ENCODE peak calls at places on chromosomes 6 and 20, in four cellular contexts. One of them, this sample, is unnamed.

GRCh38 chr6:158789115-158789917 is 29.9 kb downstream of the EZR start:
- DNase-seq in NT2/D1: no peak
- DNase-seq in foreskin fibroblast: no peak
- DNase-seq in aorta: no peak
- DNase-seq in this sample: no peak

GRCh38 chr20:20571068-20571780 is 141.2 kb downstream of the RALGAPA2 start:
- DNase-seq in foreskin fibroblast: no peak
- DNase-seq in aorta: no peak
- DNase-seq in NT2/D1: no peak
- DNase-seq in this sample: no peak

GRCh38 chr6:2376429-2377355 is 131.3 kb upstream of the GMDS start:
- DNase-seq in foreskin fibroblast: peak; percentile 89
- DNase-seq in aorta: peak; percentile 52
- DNase-seq in NT2/D1: no peak
- DNase-seq in this sample: no peak

GRCh38 chr6:16712931-16713484 is 48.3 kb downstream of the ATXN1 start:
- DNase-seq in NT2/D1: no peak
- DNase-seq in foreskin fibroblast: peak; percentile 92
- DNase-seq in aorta: peak; percentile 80
- DNase-seq in this sample: peak; percentile 28

GRCh38 chr6:112241820-112242443 is 12.4 kb downstream of the LAMA4 start:
- DNase-seq in aorta: no peak
- DNase-seq in foreskin fibroblast: no peak
- DNase-seq in NT2/D1: no peak
- DNase-seq in this sample: no peak

GRCh38 chr6:22350109-22350508 is 53.3 kb upstream of the PRL start:
- DNase-seq in NT2/D1: no peak
- DNase-seq in foreskin fibroblast: peak; percentile 35
- DNase-seq in aorta: no peak
- DNase-seq in this sample: no peak

GRCh38 chr6:82248233-82248735 is 740 bp upstream of the IBTK start:
- DNase-seq in aorta: no peak
- DNase-seq in NT2/D1: no peak
- DNase-seq in foreskin fibroblast: peak; percentile 66
- DNase-seq in this sample: no peak

GRCh38 chr20:49656304-49656703 is 57.4 kb downstream of the B4GALT5 start:
- DNase-seq in NT2/D1: no peak
- DNase-seq in aorta: no peak
- DNase-seq in foreskin fibroblast: peak; percentile 42
- DNase-seq in this sample: no peak

GRCh38 chr6:20575125-20575524 is 40.9 kb downstream of the CDKAL1 start:
- DNase-seq in NT2/D1: no peak
- DNase-seq in aorta: no peak
- DNase-seq in foreskin fibroblast: no peak
- DNase-seq in this sample: no peak

GRCh38 chr6:7228662-7229375 is 84.2 kb downstream of the SSR1 start:
- DNase-seq in aorta: no peak
- DNase-seq in NT2/D1: no peak
- DNase-seq in foreskin fibroblast: no peak
- DNase-seq in this sample: no peak

GRCh38 chr6:41813469-41813868 is 26.0 kb downstream of the TOMM6 start:
- DNase-seq in NT2/D1: no peak
- DNase-seq in aorta: no peak
- DNase-seq in foreskin fibroblast: peak; percentile 61
- DNase-seq in this sample: no peak

GRCh38 chr6:26016326-26017275 is 54.0 kb downstream of the TRIM38 start:
- DNase-seq in aorta: peak; percentile 59
- DNase-seq in NT2/D1: no peak
- DNase-seq in foreskin fibroblast: peak; percentile 45
- DNase-seq in this sample: peak; percentile 75

GRCh38 chr6:154277578-154278128 is 79.0 kb downstream of the IPCEF1 start:
- DNase-seq in aorta: no peak
- DNase-seq in foreskin fibroblast: no peak
- DNase-seq in NT2/D1: no peak
- DNase-seq in this sample: no peak

GRCh38 chr6:20814494-20814893 is 280.2 kb downstream of the CDKAL1 start:
- DNase-seq in aorta: no peak
- DNase-seq in foreskin fibroblast: no peak
- DNase-seq in NT2/D1: no peak
- DNase-seq in this sample: no peak

GRCh38 chr20:25466846-25467245 is 59.4 kb downstream of the GINS1 start:
- DNase-seq in foreskin fibroblast: no peak
- DNase-seq in aorta: no peak
- DNase-seq in NT2/D1: no peak
- DNase-seq in this sample: no peak

GRCh38 chr6:134097114-134097707 is 44.8 kb upstream of the SLC2A12 start:
- DNase-seq in foreskin fibroblast: peak; percentile 85
- DNase-seq in aorta: no peak
- DNase-seq in NT2/D1: peak; percentile 66
- DNase-seq in this sample: no peak

GRCh38 chr6:4518506-4518905 is 257.7 kb upstream of the CDYL start:
- DNase-seq in NT2/D1: no peak
- DNase-seq in aorta: no peak
- DNase-seq in foreskin fibroblast: peak; percentile 4
- DNase-seq in this sample: no peak

GRCh38 chr20:8693709-8694108 is 375.2 kb upstream of the PLCB4 start:
- DNase-seq in foreskin fibroblast: peak; percentile 87
- DNase-seq in NT2/D1: no peak
- DNase-seq in aorta: no peak
- DNase-seq in this sample: no peak

GRCh38 chr20:11716239-11716944 is 201.3 kb upstream of the BTBD3 start:
- DNase-seq in NT2/D1: peak; percentile 43
- DNase-seq in foreskin fibroblast: peak; percentile 81
- DNase-seq in aorta: no peak
- DNase-seq in this sample: no peak

GRCh38 chr6:143522034-143522600 is 10.6 kb upstream of the FUCA2 start:
- DNase-seq in foreskin fibroblast: no peak
- DNase-seq in NT2/D1: no peak
- DNase-seq in aorta: no peak
- DNase-seq in this sample: no peak

GRCh38 chr6:117531758-117532276 is 49.3 kb downstream of the DCBLD1 start:
- DNase-seq in NT2/D1: no peak
- DNase-seq in foreskin fibroblast: peak; percentile 42
- DNase-seq in aorta: no peak
- DNase-seq in this sample: no peak

GRCh38 chr20:17971571-17972013 is 2.8 kb downstream of the MGME1 start:
- DNase-seq in NT2/D1: no peak
- DNase-seq in aorta: no peak
- DNase-seq in foreskin fibroblast: peak; percentile 63
- DNase-seq in this sample: no peak

GRCh38 chr6:164057876-164058275 is 643.4 kb downstream of the QKI start:
- DNase-seq in foreskin fibroblast: no peak
- DNase-seq in NT2/D1: no peak
- DNase-seq in aorta: no peak
- DNase-seq in this sample: no peak

GRCh38 chr20:33896509-33896908 is 85.4 kb downstream of the CHMP4B start:
- DNase-seq in NT2/D1: no peak
- DNase-seq in aorta: no peak
- DNase-seq in foreskin fibroblast: peak; percentile 70
- DNase-seq in this sample: no peak

GRCh38 chr6:57048577-57048976 is 2.1 kb downstream of the KIAA1586 start:
- DNase-seq in NT2/D1: no peak
- DNase-seq in foreskin fibroblast: peak; percentile 14
- DNase-seq in aorta: no peak
- DNase-seq in this sample: no peak

GRCh38 chr20:62831361-62831788 is 14.5 kb downstream of the COL9A3 start:
- DNase-seq in aorta: no peak
- DNase-seq in foreskin fibroblast: no peak
- DNase-seq in NT2/D1: no peak
- DNase-seq in this sample: no peak

GRCh38 chr20:25623736-25624499 is at the start of gene NANP:
- DNase-seq in aorta: peak; percentile 98
- DNase-seq in NT2/D1: peak; percentile 70
- DNase-seq in foreskin fibroblast: peak; percentile 99
- DNase-seq in this sample: peak; percentile 97

GRCh38 chr20:32608664-32609015 is 23.5 kb upstream of the NOL4L start:
- DNase-seq in foreskin fibroblast: no peak
- DNase-seq in NT2/D1: no peak
- DNase-seq in aorta: no peak
- DNase-seq in this sample: no peak

GRCh38 chr20:8930691-8931090 is 138.2 kb upstream of the PLCB4 start:
- DNase-seq in aorta: no peak
- DNase-seq in foreskin fibroblast: peak; percentile 78
- DNase-seq in NT2/D1: no peak
- DNase-seq in this sample: no peak

GRCh38 chr6:152983637-152984386 is 971 bp upstream of the FBXO5 start:
- DNase-seq in aorta: peak; percentile 98
- DNase-seq in NT2/D1: peak; percentile 84
- DNase-seq in foreskin fibroblast: peak; percentile 93
- DNase-seq in this sample: peak; percentile 94

GRCh38 chr20:20549267-20549612 is 163.2 kb downstream of the RALGAPA2 start:
- DNase-seq in foreskin fibroblast: no peak
- DNase-seq in NT2/D1: no peak
- DNase-seq in aorta: no peak
- DNase-seq in this sample: no peak

GRCh38 chr6:80742481-80742880 is 636.0 kb downstream of the BCKDHB start:
- DNase-seq in NT2/D1: peak; percentile 1
- DNase-seq in foreskin fibroblast: peak; percentile 57
- DNase-seq in aorta: no peak
- DNase-seq in this sample: no peak

GRCh38 chr20:17613328-17614175 is 43.7 kb downstream of the DSTN start:
- DNase-seq in foreskin fibroblast: no peak
- DNase-seq in NT2/D1: no peak
- DNase-seq in aorta: peak; percentile 51
- DNase-seq in this sample: no peak

GRCh38 chr20:33992145-33992922 is 1.4 kb upstream of the RALY start:
- DNase-seq in NT2/D1: no peak
- DNase-seq in aorta: no peak
- DNase-seq in foreskin fibroblast: peak; percentile 54
- DNase-seq in this sample: no peak

GRCh38 chr20:62524486-62524885 is 48.7 kb upstream of the GATA5 start:
- DNase-seq in foreskin fibroblast: peak; percentile 17
- DNase-seq in aorta: no peak
- DNase-seq in NT2/D1: peak; percentile 22
- DNase-seq in this sample: no peak

GRCh38 chr6:43953794-43954310 is 173.4 kb downstream of the MRPL14 start:
- DNase-seq in foreskin fibroblast: peak; percentile 48
- DNase-seq in aorta: no peak
- DNase-seq in NT2/D1: no peak
- DNase-seq in this sample: peak; percentile 73

This sample was measured in left ventricle myocardium inferior.